ENCODE peak calls at places on chromosomes 1 and 21, in seven cellular contexts. M is T-cell; U is left cardiac atrium; W is mucosa of descending colon; D is activated CD8-positive, alpha-beta memory T cell treated with anti-CD3 and anti-CD28 coated beads, Interleukin-2, amount 10 ng/mL, durations not matched to agents 7 days and 5 days; C is stimulated activated naive B cell treated with anti-CD40 and anti-IgM and Interleukin-4, amounts not matched to agents 10 μg/mL and 1 μg/mL and 100 μg/mL, for 72 hours; E is naive thymus-derived CD4-positive, alpha-beta T cell. F is an unnamed sample.

GRCh38 chr1:195663549-195664280 is 944.5 kb downstream of the KCNT2 start:
- ATAC-seq in M (no peak), U (no peak), W (peak; percentile 31), D (no peak), C (no peak), E (no peak), F (no peak)

GRCh38 chr1:81573458-81573857 is 227.3 kb upstream of the ADGRL2 start:
- ATAC-seq in M (no peak), U (no peak), W (no peak), D (no peak), C (no peak), E (no peak), F (no peak)

GRCh38 chr1:32100359-32100758 is 7.5 kb upstream of the KPNA6 start:
- ATAC-seq in M (no peak), U (no peak), W (no peak), D (no peak), C (no peak), E (no peak), F (peak; percentile 43)

GRCh38 chr1:178543291-178543609 is 30.3 kb downstream of the TEX35 start:
- ATAC-seq in M (no peak), U (no peak), W (peak; percentile 27), D (no peak), C (peak; percentile 60), E (no peak), F (peak; percentile 13)

GRCh38 chr21:24045775-24046215 is 1561.5 kb downstream of the MRPL39 start:
- ATAC-seq in M (no peak), U (peak; percentile 89), W (peak; percentile 43), D (no peak), C (no peak), E (no peak), F (peak; percentile 67)

GRCh38 chr1:154434346-154435075 is 29.4 kb downstream of the IL6R start:
- ATAC-seq in M (no peak), U (peak; percentile 82), W (peak; percentile 75), D (no peak), C (no peak), E (no peak), F (peak; percentile 89)

GRCh38 chr1:226425431-226426031 is 17.6 kb upstream of the PARP1 start:
- ATAC-seq in M (peak; percentile 46), U (no peak), W (no peak), D (peak; percentile 64), C (no peak), E (peak; percentile 23), F (no peak)

GRCh38 chr1:39213511-39214002 is 9.1 kb downstream of the MACF1 start:
- ATAC-seq in M (no peak), U (no peak), W (no peak), D (no peak), C (no peak), E (no peak), F (no peak)

GRCh38 chr1:86756062-86756406 is 51.7 kb downstream of the SH3GLB1 start:
- ATAC-seq in M (no peak), U (no peak), W (peak; percentile 44), D (no peak), C (no peak), E (no peak), F (no peak)

GRCh38 chr1:246573481-246573880 is 7.2 kb downstream of the CNST start:
- ATAC-seq in M (no peak), U (peak; percentile 53), W (no peak), D (no peak), C (no peak), E (no peak), F (peak; percentile 54)

GRCh38 chr21:45916011-45916840 is 65.3 kb upstream of the COL6A1 start:
- ATAC-seq in M (peak; percentile 49), U (peak; percentile 45), W (peak; percentile 20), D (no peak), C (no peak), E (peak; percentile 55), F (no peak)

GRCh38 chr1:117240547-117240946 is 29.8 kb upstream of the VTCN1 start:
- ATAC-seq in M (no peak), U (no peak), W (no peak), D (no peak), C (no peak), E (no peak), F (no peak)

F was measured in gastroesophageal sphincter.